ENCODE peak calls at places on chromosomes 5 and 9, in eight cellular contexts. One of them, this sample, is unnamed.

GRCh38 chr5:84724683-84725082 is 340.0 kb upstream of the EDIL3 start:
- DNase-seq in A549: no peak
- DNase-seq in posterior vena cava: no peak
- DNase-seq in NAMALWA: no peak
- DNase-seq in substantia nigra: no peak
- DNase-seq in left kidney: no peak
- DNase-seq in stomach: no peak
- DNase-seq in GM12892: no peak
- DNase-seq in this sample: peak

GRCh38 chr5:151685749-151686672 is 704 bp downstream of the SPARC start:
- DNase-seq in posterior vena cava: no peak
- DNase-seq in GM12892: no peak
- DNase-seq in A549: no peak
- DNase-seq in left kidney: peak
- DNase-seq in NAMALWA: no peak
- DNase-seq in stomach: no peak
- DNase-seq in substantia nigra: peak
- DNase-seq in this sample: no peak

GRCh38 chr9:120617637-120617979 is 37.6 kb upstream of the CDK5RAP2 start:
- DNase-seq in substantia nigra: no peak
- DNase-seq in NAMALWA: no peak
- DNase-seq in posterior vena cava: no peak
- DNase-seq in A549: no peak
- DNase-seq in stomach: no peak
- DNase-seq in left kidney: no peak
- DNase-seq in GM12892: no peak
- DNase-seq in this sample: no peak

GRCh38 chr9:32399110-32399815 is 14.8 kb downstream of the ACO1 start:
- DNase-seq in GM12892: no peak
- DNase-seq in stomach: no peak
- DNase-seq in left kidney: no peak
- DNase-seq in A549: no peak
- DNase-seq in NAMALWA: no peak
- DNase-seq in substantia nigra: no peak
- DNase-seq in posterior vena cava: no peak
- DNase-seq in this sample: no peak

GRCh38 chr5:174064171-174064570 is 18.7 kb downstream of the NSG2 start:
- DNase-seq in substantia nigra: no peak
- DNase-seq in GM12892: no peak
- DNase-seq in stomach: no peak
- DNase-seq in A549: no peak
- DNase-seq in NAMALWA: no peak
- DNase-seq in left kidney: no peak
- DNase-seq in posterior vena cava: no peak
- DNase-seq in this sample: peak

GRCh38 chr9:3585616-3586015 is 59.8 kb upstream of the RFX3 start:
- DNase-seq in GM12892: no peak
- DNase-seq in posterior vena cava: no peak
- DNase-seq in NAMALWA: no peak
- DNase-seq in left kidney: no peak
- DNase-seq in substantia nigra: no peak
- DNase-seq in A549: no peak
- DNase-seq in stomach: no peak
- DNase-seq in this sample: no peak

GRCh38 chr9:16320338-16320902 is 550.0 kb downstream of the BNC2 start:
- DNase-seq in left kidney: no peak
- DNase-seq in GM12892: no peak
- DNase-seq in A549: no peak
- DNase-seq in posterior vena cava: no peak
- DNase-seq in stomach: no peak
- DNase-seq in substantia nigra: no peak
- DNase-seq in NAMALWA: no peak
- DNase-seq in this sample: no peak

GRCh38 chr9:128819716-128820664 is 1.7 kb downstream of the ENDOG start:
- DNase-seq in NAMALWA: no peak
- DNase-seq in substantia nigra: no peak
- DNase-seq in left kidney: peak
- DNase-seq in A549: no peak
- DNase-seq in stomach: no peak
- DNase-seq in GM12892: no peak
- DNase-seq in posterior vena cava: no peak
- DNase-seq in this sample: no peak

GRCh38 chr5:176886336-176887251 is 12.6 kb downstream of the HK3 start:
- DNase-seq in GM12892: no peak
- DNase-seq in A549: no peak
- DNase-seq in substantia nigra: no peak
- DNase-seq in left kidney: no peak
- DNase-seq in stomach: no peak
- DNase-seq in posterior vena cava: peak
- DNase-seq in NAMALWA: no peak
- DNase-seq in this sample: no peak

GRCh38 chr9:131116281-131117101 is 8.9 kb upstream of the NUP214 start:
- DNase-seq in GM12892: no peak
- DNase-seq in posterior vena cava: peak
- DNase-seq in A549: no peak
- DNase-seq in left kidney: no peak
- DNase-seq in substantia nigra: peak
- DNase-seq in stomach: no peak
- DNase-seq in NAMALWA: no peak
- DNase-seq in this sample: no peak

GRCh38 chr9:105385372-105385985 is 62.4 kb upstream of the FSD1L start:
- DNase-seq in substantia nigra: peak
- DNase-seq in A549: no peak
- DNase-seq in left kidney: no peak
- DNase-seq in posterior vena cava: no peak
- DNase-seq in stomach: no peak
- DNase-seq in GM12892: no peak
- DNase-seq in NAMALWA: peak
- DNase-seq in this sample: peak

GRCh38 chr5:80193421-80193820 is 62.4 kb downstream of the SERINC5 start:
- DNase-seq in substantia nigra: no peak
- DNase-seq in GM12892: no peak
- DNase-seq in stomach: no peak
- DNase-seq in left kidney: no peak
- DNase-seq in posterior vena cava: no peak
- DNase-seq in A549: no peak
- DNase-seq in NAMALWA: no peak
- DNase-seq in this sample: no peak

GRCh38 chr9:133945314-133945975 is 46.7 kb downstream of the VAV2 start:
- DNase-seq in stomach: no peak
- DNase-seq in GM12892: peak
- DNase-seq in substantia nigra: no peak
- DNase-seq in left kidney: no peak
- DNase-seq in NAMALWA: peak
- DNase-seq in posterior vena cava: peak
- DNase-seq in A549: no peak
- DNase-seq in this sample: no peak

GRCh38 chr9:16575142-16575877 is 295.2 kb downstream of the BNC2 start:
- DNase-seq in posterior vena cava: no peak
- DNase-seq in NAMALWA: no peak
- DNase-seq in substantia nigra: no peak
- DNase-seq in A549: no peak
- DNase-seq in left kidney: peak
- DNase-seq in stomach: no peak
- DNase-seq in GM12892: no peak
- DNase-seq in this sample: peak

GRCh38 chr5:96807099-96807654 is 568 bp downstream of the ERAP1 start:
- DNase-seq in NAMALWA: peak
- DNase-seq in substantia nigra: peak
- DNase-seq in left kidney: peak
- DNase-seq in posterior vena cava: peak
- DNase-seq in A549: peak
- DNase-seq in GM12892: peak
- DNase-seq in stomach: peak
- DNase-seq in this sample: peak

GRCh38 chr9:92406506-92406905 is 2.1 kb upstream of the OGN start:
- DNase-seq in A549: no peak
- DNase-seq in stomach: no peak
- DNase-seq in GM12892: no peak
- DNase-seq in left kidney: no peak
- DNase-seq in posterior vena cava: no peak
- DNase-seq in NAMALWA: peak
- DNase-seq in substantia nigra: peak
- DNase-seq in this sample: no peak

GRCh38 chr5:82835488-82835887 is 241.7 kb downstream of the TMEM167A start:
- DNase-seq in stomach: no peak
- DNase-seq in NAMALWA: no peak
- DNase-seq in posterior vena cava: no peak
- DNase-seq in left kidney: no peak
- DNase-seq in A549: no peak
- DNase-seq in substantia nigra: no peak
- DNase-seq in GM12892: no peak
- DNase-seq in this sample: no peak

GRCh38 chr5:35185518-35185917 is 44.8 kb downstream of the PRLR start:
- DNase-seq in stomach: no peak
- DNase-seq in GM12892: no peak
- DNase-seq in posterior vena cava: no peak
- DNase-seq in NAMALWA: no peak
- DNase-seq in substantia nigra: no peak
- DNase-seq in left kidney: peak
- DNase-seq in A549: no peak
- DNase-seq in this sample: no peak

GRCh38 chr9:85522459-85523092 is 219.2 kb downstream of the AGTPBP1 start:
- DNase-seq in left kidney: peak
- DNase-seq in stomach: no peak
- DNase-seq in GM12892: peak
- DNase-seq in A549: peak
- DNase-seq in substantia nigra: no peak
- DNase-seq in posterior vena cava: peak
- DNase-seq in NAMALWA: no peak
- DNase-seq in this sample: no peak

GRCh38 chr9:96450613-96451544 is 910 bp downstream of the HABP4 start:
- DNase-seq in posterior vena cava: no peak
- DNase-seq in stomach: peak
- DNase-seq in substantia nigra: peak
- DNase-seq in GM12892: peak
- DNase-seq in NAMALWA: no peak
- DNase-seq in A549: peak
- DNase-seq in left kidney: peak
- DNase-seq in this sample: peak

GRCh38 chr5:9362600-9362999 is 183.3 kb downstream of the SEMA5A start:
- DNase-seq in GM12892: no peak
- DNase-seq in left kidney: no peak
- DNase-seq in posterior vena cava: no peak
- DNase-seq in NAMALWA: no peak
- DNase-seq in A549: no peak
- DNase-seq in substantia nigra: no peak
- DNase-seq in stomach: no peak
- DNase-seq in this sample: no peak

GRCh38 chr9:89243296-89244061 is 64.9 kb upstream of the SHC3 start:
- DNase-seq in GM12892: no peak
- DNase-seq in substantia nigra: no peak
- DNase-seq in NAMALWA: no peak
- DNase-seq in posterior vena cava: no peak
- DNase-seq in stomach: no peak
- DNase-seq in A549: no peak
- DNase-seq in left kidney: no peak
- DNase-seq in this sample: no peak

GRCh38 chr5:17042041-17042440 is 106.0 kb upstream of the MYO10 start:
- DNase-seq in A549: no peak
- DNase-seq in substantia nigra: no peak
- DNase-seq in stomach: no peak
- DNase-seq in posterior vena cava: no peak
- DNase-seq in left kidney: no peak
- DNase-seq in NAMALWA: no peak
- DNase-seq in GM12892: no peak
- DNase-seq in this sample: no peak

GRCh38 chr9:136011703-136012496 is 50.7 kb upstream of the UBAC1 start:
- DNase-seq in A549: no peak
- DNase-seq in stomach: peak
- DNase-seq in GM12892: no peak
- DNase-seq in NAMALWA: peak
- DNase-seq in posterior vena cava: peak
- DNase-seq in substantia nigra: peak
- DNase-seq in left kidney: peak
- DNase-seq in this sample: no peak

GRCh38 chr9:124140941-124141568 is 116.7 kb upstream of the NEK6 start:
- DNase-seq in stomach: no peak
- DNase-seq in GM12892: no peak
- DNase-seq in NAMALWA: peak
- DNase-seq in A549: no peak
- DNase-seq in posterior vena cava: no peak
- DNase-seq in left kidney: no peak
- DNase-seq in substantia nigra: no peak
- DNase-seq in this sample: no peak

GRCh38 chr9:136088939-136089696 is 6.0 kb downstream of the NACC2 start:
- DNase-seq in substantia nigra: no peak
- DNase-seq in posterior vena cava: peak
- DNase-seq in NAMALWA: peak
- DNase-seq in GM12892: no peak
- DNase-seq in stomach: no peak
- DNase-seq in A549: no peak
- DNase-seq in left kidney: no peak
- DNase-seq in this sample: no peak